ENCODE peak calls at places on chromosomes 1 and 21, in ten cellular contexts. R is K562, U is Peyer's patch, I is RWPE2, Z is stomach, P is tibial artery, D is psoas muscle, M is AG04450, E is tibial nerve, V is MG63. L is an unnamed sample.

GRCh38 chr1:44511769-44512168 is 106.7 kb downstream of the RNF220 start:
- DNase-seq in I (no peak), D (no peak), E (no peak), U (no peak), M (no peak), Z (no peak), V (no peak), P (no peak), R (no peak), L (no peak)

GRCh38 chr1:19179597-19180271 is 30.3 kb downstream of the UBR4 start:
- DNase-seq in P (no peak), R (peak; percentile 56), Z (no peak), U (no peak), I (no peak), E (no peak), D (no peak), M (no peak), V (no peak), L (no peak)

GRCh38 chr1:118984990-118985608 is 3.0 kb downstream of the TBX15 start:
- DNase-seq in P (no peak), M (no peak), U (no peak), E (no peak), V (peak; percentile 54), R (no peak), I (no peak), D (no peak), Z (no peak), L (no peak)

GRCh38 chr1:5681654-5682053 is 310.6 kb downstream of the NPHP4 start:
- DNase-seq in V (peak; percentile 28), M (no peak), R (no peak), P (no peak), U (no peak), Z (no peak), E (no peak), I (peak; percentile 31), D (no peak), L (no peak)

GRCh38 chr1:42737986-42738677 is 1.9 kb downstream of the CLDN19 start:
- DNase-seq in D (no peak), V (no peak), I (no peak), R (no peak), Z (no peak), P (no peak), U (no peak), E (no peak), M (no peak), L (no peak)

GRCh38 chr1:81607886-81608285 is 192.8 kb upstream of the ADGRL2 start:
- DNase-seq in Z (no peak), P (no peak), I (no peak), D (no peak), V (no peak), E (no peak), R (no peak), U (no peak), M (no peak), L (no peak)

GRCh38 chr1:78045850-78046778 is at the start of gene GIPC2:
- DNase-seq in R (no peak), D (peak; percentile 49), E (no peak), U (peak; percentile 74), Z (peak; percentile 43), I (no peak), V (peak; percentile 5), M (no peak), P (no peak), L (peak; percentile 23)

GRCh38 chr21:41663805-41664788 is 102.8 kb downstream of the RIPK4 start:
- DNase-seq in R (no peak), V (peak; percentile 61), E (no peak), P (no peak), M (no peak), Z (no peak), I (peak; percentile 37), D (no peak), U (peak; percentile 91), L (no peak)

GRCh38 chr1:199272107-199272506 is 633.3 kb downstream of the PTPRC start:
- DNase-seq in E (no peak), V (peak; percentile 36), P (no peak), U (no peak), R (no peak), I (no peak), D (no peak), Z (no peak), M (peak; percentile 29), L (no peak)

GRCh38 chr21:43873673-43874072 is 8.7 kb downstream of the AGPAT3 start:
- DNase-seq in D (no peak), U (no peak), E (no peak), V (no peak), I (no peak), P (no peak), Z (no peak), R (no peak), M (no peak), L (no peak)

GRCh38 chr1:246005067-246005466 is 502.0 kb downstream of the SMYD3 start:
- DNase-seq in E (no peak), P (no peak), U (no peak), Z (no peak), V (peak; percentile 54), D (no peak), I (no peak), R (no peak), M (peak; percentile 92), L (no peak)

GRCh38 chr21:34526618-34527290 is 14.7 kb upstream of the KCNE1 start:
- DNase-seq in U (peak; percentile 83), I (no peak), P (peak; percentile 81), M (peak; percentile 100), R (no peak), V (peak; percentile 93), D (peak; percentile 67), E (peak; percentile 76), Z (peak; percentile 77), L (peak; percentile 72)

GRCh38 chr21:40687625-40688024 is 159.3 kb downstream of the DSCAM start:
- DNase-seq in R (no peak), M (no peak), P (no peak), U (no peak), D (no peak), I (no peak), E (no peak), Z (no peak), V (no peak), L (no peak)

GRCh38 chr1:30422251-30422650 is 301.1 kb downstream of the MATN1 start:
- DNase-seq in U (peak; percentile 21), D (no peak), R (no peak), Z (no peak), V (no peak), E (no peak), I (peak; percentile 24), P (no peak), M (no peak), L (no peak)

GRCh38 chr1:208235983-208236761 is 8.0 kb downstream of the PLXNA2 start:
- DNase-seq in U (peak; percentile 79), M (no peak), V (peak; percentile 67), D (peak; percentile 62), Z (peak; percentile 48), I (no peak), E (peak; percentile 42), P (peak; percentile 81), R (peak; percentile 82), L (peak; percentile 58)

GRCh38 chr1:116311756-116312691 is 61.0 kb upstream of the ATP1A1 start:
- DNase-seq in D (no peak), U (peak; percentile 79), I (no peak), E (no peak), R (no peak), M (no peak), V (no peak), P (no peak), Z (peak; percentile 52), L (no peak)

GRCh38 chr1:218346391-218347204 is 1.5 kb downstream of the TGFB2 start:
- DNase-seq in R (no peak), Z (no peak), V (peak; percentile 26), M (no peak), D (peak; percentile 28), I (no peak), E (peak; percentile 26), U (peak; percentile 57), P (no peak), L (no peak)

GRCh38 chr1:179337942-179338560 is 27.7 kb upstream of the AXDND1 start:
- DNase-seq in M (no peak), R (no peak), D (no peak), U (no peak), V (no peak), Z (no peak), I (no peak), E (no peak), P (no peak), L (no peak)

GRCh38 chr21:45236481-45236880 is 51.2 kb downstream of the POFUT2 start:
- DNase-seq in E (no peak), V (no peak), R (no peak), Z (no peak), P (no peak), U (no peak), I (no peak), D (no peak), M (no peak), L (no peak)

GRCh38 chr1:51920130-51920529 is 41.6 kb upstream of the NRDC start:
- DNase-seq in V (no peak), I (no peak), R (no peak), E (no peak), D (no peak), U (no peak), P (no peak), Z (no peak), M (no peak), L (no peak)
- H3K4me3 ChIP-seq in V (no peak overlapping the region), I (no peak overlapping the region), R (no peak overlapping the region), E (no peak overlapping the region), D (no peak overlapping the region), U (no peak overlapping the region), P (no peak overlapping the region), Z (no peak overlapping the region), M (no peak overlapping the region), L (no peak overlapping the region)

DNA sequence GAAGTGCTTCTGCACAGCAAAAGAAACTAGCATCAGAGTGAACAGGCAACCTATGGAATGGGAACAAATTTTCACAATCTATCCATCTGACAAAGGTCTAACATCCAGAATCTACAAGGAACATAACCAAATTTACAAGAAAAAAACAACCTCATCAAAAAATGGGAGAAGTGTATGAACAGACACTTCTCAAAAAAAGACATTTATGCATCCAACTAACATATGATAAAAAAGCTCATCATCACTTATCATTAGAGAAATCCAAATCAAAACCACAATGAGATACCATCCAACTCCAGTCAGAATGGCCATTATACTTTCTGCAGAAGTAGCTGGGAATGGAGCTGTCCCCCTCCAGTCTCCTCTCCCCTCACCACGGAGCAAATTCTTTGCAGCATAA is 2.9 kb upstream of the OR2M3 start:
- DNase-seq in V (no peak), M (no peak), U (no peak), R (no peak), D (no peak), Z (no peak), I (no peak), P (no peak), E (no peak), L (no peak)
- H3K9me3 ChIP-seq in V (no peaks in the 10 kb centered on the region), M (peaks cover 10% of the 10 kb centered on the region), U (no peaks in the 10 kb centered on the region), R (no peaks in the 10 kb centered on the region), D (peaks cover 3% of the 10 kb centered on the region), Z (no peaks in the 10 kb centered on the region), I (no peaks in the 10 kb centered on the region), P (no peaks in the 10 kb centered on the region), E (no peaks in the 10 kb centered on the region), L (peaks cover 47% of the 10 kb centered on the region)

GRCh38 chr1:12432897-12433296 is 185.1 kb downstream of the DHRS3 start:
- DNase-seq in V (no peak), P (no peak), M (no peak), R (no peak), I (no peak), E (no peak), D (no peak), U (no peak), Z (no peak), L (no peak)
- H3K4me3 ChIP-seq in V (no peak overlapping the region), P (no peak overlapping the region), M (no peak overlapping the region), R (no peak overlapping the region), I (no peak overlapping the region), E (no peak overlapping the region), D (no peak overlapping the region), U (no peak overlapping the region), Z (no peak overlapping the region), L (peak overlapping the region; percentile 8)

GRCh38 chr1:46160212-46160611 is 14.7 kb upstream of the TSPAN1 start:
- DNase-seq in E (no peak), D (no peak), I (no peak), Z (no peak), M (no peak), P (no peak), R (no peak), U (no peak), V (no peak), L (no peak)
- H3K9me3 ChIP-seq in E (no peaks in the 10 kb centered on the region), D (no peaks in the 10 kb centered on the region), I (no peaks in the 10 kb centered on the region), Z (no peaks in the 10 kb centered on the region), M (no peaks in the 10 kb centered on the region), P (no peaks in the 10 kb centered on the region), R (no peaks in the 10 kb centered on the region), U (no peaks in the 10 kb centered on the region), V (no peaks in the 10 kb centered on the region), L (no peaks in the 10 kb centered on the region)